ENCODE peak calls at places on chromosomes 6 and 20, in five cellular contexts. P is A549, R is H1, M is HCT116, W is IMR-90. G is an unnamed sample.

GRCh38 chr20:57130160-57130772 is 136.2 kb downstream of the BMP7 start:
- DNase-seq in P (no peak), R (no peak), M (no peak), W (no peak), G (peak; percentile 84)

GRCh38 chr6:119467478-119468081 is 118.0 kb upstream of the MAN1A1 start:
- DNase-seq in P (no peak), R (no peak), M (no peak), W (peak; percentile 58), G (no peak)

GRCh38 chr20:32142991-32143390 is 33.5 kb downstream of the TM9SF4 start:
- DNase-seq in P (no peak), R (no peak), M (no peak), W (no peak), G (no peak)

GRCh38 chr6:94163877-94164276 is 744.5 kb upstream of the EPHA7 start:
- DNase-seq in P (no peak), R (no peak), M (no peak), W (no peak), G (no peak)

GRCh38 chr6:139686308-139686707 is 311.9 kb upstream of the CITED2 start:
- DNase-seq in P (no peak), R (no peak), M (no peak), W (no peak), G (no peak)

GRCh38 chr20:58991720-58992119 is 10.7 kb downstream of the NELFCD start:
- DNase-seq in P (no peak), R (no peak), M (no peak), W (peak; percentile 6), G (peak; percentile 89)

GRCh38 chr6:38549180-38549579 is 90.5 kb downstream of the BTBD9 start:
- DNase-seq in P (no peak), R (no peak), M (no peak), W (no peak), G (no peak)

GRCh38 chr20:5987383-5987782 is 36.9 kb downstream of the MCM8 start:
- DNase-seq in P (no peak), R (no peak), M (no peak), W (no peak), G (no peak)

GRCh38 chr6:50689210-50689609 is 24.1 kb upstream of the TFAP2D start:
- DNase-seq in P (no peak), R (no peak), M (no peak), W (no peak), G (no peak)

GRCh38 chr6:144113366-144113765 is 18.0 kb upstream of the SF3B5 start:
- DNase-seq in P (no peak), R (no peak), M (no peak), W (no peak), G (no peak)

GRCh38 chr20:38881806-38882440 is 44.3 kb upstream of the FAM83D start:
- DNase-seq in P (no peak), R (no peak), M (no peak), W (no peak), G (no peak)

GRCh38 chr6:2656460-2657064 is 94.2 kb downstream of the MYLK4 start:
- DNase-seq in P (no peak), R (no peak), M (no peak), W (no peak), G (no peak)

GRCh38 chr20:64205611-64206026 is 41.4 kb downstream of the MYT1 start:
- DNase-seq in P (no peak), R (no peak), M (no peak), W (no peak), G (no peak)

GRCh38 chr20:61112515-61112914 is 139.5 kb upstream of the CDH4 start:
- DNase-seq in P (no peak), R (no peak), M (no peak), W (peak; percentile 12), G (no peak)

GRCh38 chr20:4730782-4731181 is 9.1 kb downstream of the PRND start:
- DNase-seq in P (no peak), R (no peak), M (no peak), W (peak; percentile 11), G (peak; percentile 50)

GRCh38 chr6:154709621-154710020 is 23.6 kb upstream of the SCAF8 start:
- DNase-seq in P (no peak), R (no peak), M (no peak), W (no peak), G (no peak)

GRCh38 chr6:161186173-161186769 is 87.6 kb downstream of the AGPAT4 start:
- DNase-seq in P (peak; percentile 31), R (no peak), M (peak; percentile 22), W (peak; percentile 90), G (no peak)

DNA sequence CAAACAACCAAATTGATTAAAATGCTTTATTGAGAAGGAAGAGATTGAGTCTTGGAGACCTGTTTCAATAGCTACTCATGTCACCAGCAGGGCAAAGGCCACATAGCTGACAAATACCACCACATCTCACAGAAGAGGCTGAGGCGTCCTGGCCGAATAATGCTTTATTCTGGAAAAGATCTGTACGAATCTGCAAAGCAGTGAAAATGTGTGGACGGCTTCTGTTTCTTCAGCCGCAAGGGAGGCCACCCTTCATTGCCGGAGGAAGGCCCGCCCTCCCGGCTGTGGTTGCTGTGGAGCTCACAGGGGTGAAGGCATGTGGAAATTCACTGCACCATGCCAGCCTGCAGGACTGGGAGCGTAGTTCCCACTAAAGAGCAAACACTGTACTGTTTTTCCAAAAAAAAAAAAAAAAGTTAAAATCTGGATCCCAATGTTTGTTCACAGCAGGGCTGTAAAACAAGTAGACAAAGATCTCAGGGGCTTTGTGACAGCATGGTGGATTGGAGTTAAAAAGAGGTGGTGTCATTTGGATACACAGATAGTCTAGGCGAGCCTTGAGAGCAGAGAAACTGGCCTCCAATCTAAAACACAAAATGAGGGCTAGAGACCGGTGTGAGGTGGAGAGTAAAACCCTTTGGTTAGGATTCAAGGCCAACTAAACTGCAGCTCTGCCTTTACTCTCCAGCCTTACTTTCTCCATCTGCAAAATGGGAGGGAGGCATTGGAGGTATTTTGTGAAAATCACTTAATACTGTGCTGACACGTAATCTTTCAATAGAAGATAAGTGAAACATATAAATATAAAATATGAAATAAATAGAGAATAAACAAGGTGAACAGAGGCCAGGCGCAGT is 89.4 kb upstream of the QKI start:
- DNase-seq in P (peak; percentile 51), R (no peak), M (no peak), W (peak; percentile 8), G (peak; percentile 68)
- TF ChIP-seq CEBPB in P (no peak), R (no peak), M (no peak), W (no peak), G (no peak)

DNA sequence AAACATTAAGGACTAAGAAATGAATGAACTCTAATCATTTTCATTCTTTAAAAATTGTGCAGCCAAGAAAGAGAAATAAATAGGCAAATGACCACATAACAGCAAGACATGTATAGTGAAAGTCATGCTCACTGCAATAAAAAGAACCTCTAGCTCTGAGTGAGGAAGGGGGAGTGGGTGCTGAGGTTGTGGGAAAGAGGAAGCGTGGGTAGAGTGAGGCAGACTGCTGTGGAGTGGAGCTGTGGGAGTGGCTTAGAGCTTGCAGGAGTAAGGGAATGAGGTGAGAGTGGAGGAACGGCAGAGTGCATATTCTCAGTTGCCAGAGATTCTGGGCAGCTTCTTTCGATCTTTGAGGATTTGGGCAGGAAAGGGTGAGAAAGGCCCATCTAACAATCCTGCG is 10.4 kb downstream of the DEFB129 start:
- DNase-seq in P (no peak), R (no peak), M (no peak), W (peak; percentile 5), G (no peak)
- H3K27ac ChIP-seq in P (no peak overlapping the region), R (no peak overlapping the region), M (no peak overlapping the region), W (no peak overlapping the region), G (no peak overlapping the region)

DNA sequence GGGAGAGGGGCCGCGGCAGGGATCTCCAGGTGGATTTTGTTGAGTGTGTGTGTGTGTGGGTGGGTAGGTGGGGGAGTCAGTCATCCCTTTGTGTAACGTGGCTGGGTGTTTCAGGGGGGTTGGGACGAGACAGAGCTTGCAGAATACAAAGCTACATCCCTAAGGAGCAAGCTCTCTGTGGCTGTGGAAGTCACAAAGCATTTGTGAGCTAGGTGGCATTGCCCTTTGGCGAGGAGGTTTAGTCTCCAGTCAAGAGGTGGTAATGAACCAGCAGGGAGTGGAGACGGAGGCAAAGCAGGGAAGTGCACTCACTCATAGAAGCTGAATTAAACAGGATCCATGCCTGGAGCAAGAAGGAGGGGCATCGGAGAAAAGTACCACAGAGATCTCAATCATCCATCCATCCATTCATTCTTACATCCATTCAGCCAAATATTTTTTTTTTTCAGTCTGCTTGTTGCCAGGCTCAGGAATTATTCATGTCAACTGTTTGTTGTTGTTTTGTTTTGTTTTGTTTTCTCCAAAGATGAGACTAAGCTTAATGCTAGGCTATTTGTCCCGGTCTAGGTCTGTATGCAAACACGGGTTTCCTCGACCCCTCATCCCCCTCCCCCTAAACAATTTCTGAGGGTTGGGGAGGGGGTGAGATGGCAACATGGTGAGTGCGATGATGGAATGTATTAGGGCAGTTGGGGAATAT is 913 bp downstream of the HCRTR2 start:
- DNase-seq in P (no peak), R (no peak), M (no peak), W (no peak), G (no peak)
- TF ChIP-seq CEBPB in P (no peak), R (no peak), M (no peak), W (no peak), G (no peak)

GRCh38 chr20:36967636-36968035 is 16.1 kb upstream of the SAMHD1 start:
- DNase-seq in P (no peak), R (no peak), M (no peak), W (no peak), G (no peak)

GRCh38 chr20:36974660-36975059 is 23.2 kb upstream of the SAMHD1 start:
- DNase-seq in P (no peak), R (no peak), M (no peak), W (no peak), G (no peak)

GRCh38 chr20:36969478-36970186 is 18.1 kb upstream of the SAMHD1 start:
- DNase-seq in P (no peak), R (no peak), M (no peak), W (no peak), G (peak; percentile 53)

GRCh38 chr20:36971103-36971502 is 19.6 kb upstream of the SAMHD1 start:
- DNase-seq in P (no peak), R (no peak), M (no peak), W (no peak), G (no peak)

GRCh38 chr20:36969050-36969449 is 17.5 kb upstream of the SAMHD1 start:
- DNase-seq in P (no peak), R (no peak), M (no peak), W (no peak), G (no peak)
- H3K27ac ChIP-seq in P (no peak overlapping the region), R (no peak overlapping the region), M (no peak overlapping the region), W (no peak overlapping the region), G (no peak overlapping the region)

G was measured in HepG2.